ENCODE peak calls at places on chromosomes 4 and X, in four cellular contexts. X is CD4-positive, alpha-beta T cell; P is NCI-H460; O is retina. S is an unnamed sample.

GRCh38 chr4:2803624-2804448 is 11.0 kb downstream of the SH3BP2 start:
- DNase-seq in X (no peak), P (no peak), O (no peak), S (no peak)

GRCh38 chr4:105765690-105766407 is 57.3 kb downstream of the GSTCD start:
- DNase-seq in X (no peak), P (peak), O (no peak), S (peak)

GRCh38 chrX:101265869-101266428 is 25.2 kb downstream of the TAF7L start:
- DNase-seq in X (no peak), P (no peak), O (no peak), S (peak)

GRCh38 chr4:86099348-86099747 is 260.5 kb downstream of the MAPK10 start:
- DNase-seq in X (no peak), P (no peak), O (no peak), S (no peak)

GRCh38 chr4:77819409-77819835 is 254 bp upstream of the CNOT6L start:
- DNase-seq in X (no peak), P (no peak), O (no peak), S (no peak)

GRCh38 chrX:107747596-107748161 is 27.9 kb downstream of the TSC22D3 start:
- DNase-seq in X (no peak), P (no peak), O (peak), S (peak)

GRCh38 chrX:72131317-72132294 is at the start of gene RTL5:
- DNase-seq in X (peak), P (peak), O (peak), S (peak)

GRCh38 chrX:115553171-115553570 is 7.8 kb upstream of the PLS3 start:
- DNase-seq in X (no peak), P (no peak), O (no peak), S (no peak)

GRCh38 chr4:17719106-17719505 is 62.3 kb downstream of the FAM184B start:
- DNase-seq in X (no peak), P (no peak), O (no peak), S (no peak)

GRCh38 chr4:17595471-17596005 is 18.5 kb downstream of the LAP3 start:
- DNase-seq in X (no peak), P (no peak), O (no peak), S (no peak)

GRCh38 chrX:41594634-41595033 is 94.1 kb upstream of the GPR34 start:
- DNase-seq in X (no peak), P (no peak), O (no peak), S (no peak)

GRCh38 chr4:71446479-71447081 is 107.8 kb downstream of the SLC4A4 start:
- DNase-seq in X (no peak), P (no peak), O (no peak), S (no peak)

GRCh38 chr4:169029947-169030346 is 19.9 kb upstream of the CBR4 start:
- DNase-seq in X (no peak), P (no peak), O (no peak), S (no peak)

GRCh38 chr4:142473960-142474338 is 372.2 kb downstream of the INPP4B start:
- DNase-seq in X (no peak), P (no peak), O (no peak), S (no peak)

GRCh38 chr4:114103908-114104307 is 124.5 kb upstream of the ARSJ start:
- DNase-seq in X (no peak), P (no peak), O (no peak), S (no peak)

GRCh38 chrX:43108828-43109227 is 330.9 kb upstream of the PPP1R2C start:
- DNase-seq in X (no peak), P (no peak), O (no peak), S (no peak)

GRCh38 chr4:6001965-6002833 is 16.0 kb downstream of the C4orf50 start:
- DNase-seq in X (no peak), P (no peak), O (no peak), S (no peak)

GRCh38 chr4:73853246-73853704 is at the start of gene PF4V1:
- DNase-seq in X (no peak), P (no peak), O (peak), S (peak)

GRCh38 chr4:8144359-8144758 is 14.3 kb downstream of the ABLIM2 start:
- DNase-seq in X (no peak), P (no peak), O (peak), S (no peak)

GRCh38 chr4:63316633-63317032 is 1092.6 kb downstream of the TECRL start:
- DNase-seq in X (no peak), P (no peak), O (no peak), S (no peak)

GRCh38 chrX:47483310-47484268 is 567 bp upstream of the ZNF41 start:
- DNase-seq in X (no peak), P (no peak), O (peak), S (peak)

GRCh38 chr4:10115271-10115656 is 1.3 kb downstream of the WDR1 start:
- DNase-seq in X (no peak), P (no peak), O (no peak), S (peak)

GRCh38 chr4:169440446-169440845 is 169.7 kb upstream of the SH3RF1 start:
- DNase-seq in X (no peak), P (no peak), O (no peak), S (no peak)

GRCh38 chr4:52990706-52991105 is 128.6 kb downstream of the RASL11B start:
- DNase-seq in X (no peak), P (no peak), O (no peak), S (no peak)

GRCh38 chrX:23513121-23513520 is 154.2 kb upstream of the PRDX4 start:
- DNase-seq in X (no peak), P (no peak), O (no peak), S (no peak)